ENCODE peak calls at places on chromosomes 16 and 17, in seven cellular contexts. Z, H, M, D, N, U and X are unnamed samples.

GRCh38 chr17:55717898-55718735 is 4.5 kb downstream of the TMEM100 start:
- DNase-seq in Z (peak; percentile 71), H (peak; percentile 72), M (peak; percentile 10), D (peak; percentile 85), N (no peak), U (peak; percentile 78), X (peak; percentile 24)

GRCh38 chr16:89052191-89052787 is 41.4 kb upstream of the ACSF3 start:
- DNase-seq in Z (peak; percentile 45), H (no peak), M (no peak), D (no peak), N (no peak), U (no peak), X (no peak)

GRCh38 chr17:64067642-64068041 is 47.2 kb upstream of the ICAM2 start:
- DNase-seq in Z (no peak), H (no peak), M (no peak), D (no peak), N (no peak), U (no peak), X (no peak)

GRCh38 chr17:32033223-32033622 is 26.0 kb downstream of the LRRC37B start:
- DNase-seq in Z (no peak), H (no peak), M (no peak), D (no peak), N (no peak), U (no peak), X (no peak)

GRCh38 chr16:426115-426905 is 861 bp downstream of the RAB11FIP3 start:
- DNase-seq in Z (peak; percentile 12), H (peak; percentile 10), M (peak; percentile 53), D (peak; percentile 42), N (peak; percentile 38), U (peak; percentile 88), X (peak; percentile 54)

GRCh38 chr16:84607694-84608093 is 10.2 kb downstream of the COTL1 start:
- DNase-seq in Z (peak; percentile 85), H (no peak), M (peak; percentile 73), D (no peak), N (no peak), U (peak; percentile 56), X (peak; percentile 74)

GRCh38 chr17:80259642-80260535 is 763 bp upstream of the RNF213 start:
- DNase-seq in Z (peak; percentile 78), H (peak; percentile 83), M (peak; percentile 95), D (peak; percentile 92), N (peak; percentile 80), U (peak; percentile 75), X (peak; percentile 96)

GRCh38 chr16:88537864-88538263 is 32.3 kb upstream of the ZC3H18 start:
- DNase-seq in Z (no peak), H (no peak), M (no peak), D (no peak), N (no peak), U (no peak), X (no peak)

GRCh38 chr17:82835766-82836512 is 3.9 kb downstream of the ZNF750 start:
- DNase-seq in Z (no peak), H (no peak), M (no peak), D (no peak), N (no peak), U (no peak), X (no peak)

GRCh38 chr17:65172511-65173136 is 35.5 kb downstream of the RGS9 start:
- DNase-seq in Z (no peak), H (no peak), M (no peak), D (no peak), N (no peak), U (no peak), X (no peak)

GRCh38 chr17:79520134-79520892 is 90.5 kb downstream of the RBFOX3 start:
- DNase-seq in Z (no peak), H (no peak), M (no peak), D (no peak), N (no peak), U (no peak), X (no peak)

GRCh38 chr17:63537001-63537400 is 13.3 kb upstream of the DCAF7 start:
- DNase-seq in Z (no peak), H (no peak), M (no peak), D (no peak), N (no peak), U (no peak), X (no peak)

GRCh38 chr16:84450176-84450865 is 54.1 kb downstream of the MEAK7 start:
- DNase-seq in Z (no peak), H (no peak), M (no peak), D (no peak), N (no peak), U (no peak), X (no peak)

GRCh38 chr17:72683506-72684404 is 408.7 kb downstream of the SLC39A11 start:
- DNase-seq in Z (peak; percentile 91), H (no peak), M (no peak), D (no peak), N (no peak), U (peak; percentile 38), X (no peak)

GRCh38 chr16:4385066-4385788 is 13.6 kb downstream of the VASN start:
- DNase-seq in Z (no peak), H (no peak), M (no peak), D (no peak), N (no peak), U (no peak), X (no peak)

GRCh38 chr16:54847207-54847606 is 83.5 kb upstream of the IRX5 start:
- DNase-seq in Z (no peak), H (no peak), M (no peak), D (no peak), N (no peak), U (no peak), X (no peak)

GRCh38 chr17:47131761-47132160 is 57.3 kb downstream of the CDC27 start:
- DNase-seq in Z (no peak), H (no peak), M (no peak), D (no peak), N (no peak), U (no peak), X (no peak)

GRCh38 chr16:2147378-2147777 is 1.0 kb upstream of the RAB26 start:
- DNase-seq in Z (no peak), H (no peak), M (no peak), D (no peak), N (no peak), U (no peak), X (no peak)

GRCh38 chr16:2147981-2148671 is at the start of gene RAB26:
- DNase-seq in Z (peak; percentile 81), H (peak; percentile 67), M (peak; percentile 76), D (peak; percentile 92), N (no peak), U (peak; percentile 96), X (peak; percentile 76)

GRCh38 chr16:2149630-2150417 is 1.4 kb downstream of the RAB26 start:
- DNase-seq in Z (peak; percentile 65), H (peak; percentile 18), M (no peak), D (peak; percentile 38), N (peak; percentile 62), U (no peak), X (no peak)

GRCh38 chr16:2150418-2151187 is 2.2 kb downstream of the RAB26 start:
- DNase-seq in Z (peak; percentile 73), H (no peak), M (no peak), D (peak; percentile 44), N (peak; percentile 68), U (peak; percentile 80), X (no peak)

GRCh38 chr16:2148714-2149629 is 547 bp downstream of the RAB26 start:
- DNase-seq in Z (peak; percentile 46), H (peak; percentile 42), M (no peak), D (peak; percentile 56), N (peak; percentile 48), U (peak; percentile 64), X (peak; percentile 64)
- TF ChIP-seq CTCF in Z (no peak), H (peak; percentile 12), M (peak; percentile 17), D (no peak), N (no peak), U (no peak), X (no peak)

GRCh38 chr16:65601781-65602180 is 479.9 kb upstream of the CDH11 start:
- DNase-seq in Z (no peak), H (no peak), M (no peak), D (no peak), N (no peak), U (no peak), X (no peak)

GRCh38 chr16:65604771-65605170 is 482.9 kb upstream of the CDH11 start:
- DNase-seq in Z (no peak), H (no peak), M (no peak), D (no peak), N (no peak), U (no peak), X (no peak)

GRCh38 chr16:65598626-65599025 is 476.8 kb upstream of the CDH11 start:
- DNase-seq in Z (no peak), H (no peak), M (no peak), D (peak; percentile 86), N (no peak), U (no peak), X (no peak)

GRCh38 chr16:65600046-65600445 is 478.2 kb upstream of the CDH11 start:
- DNase-seq in Z (no peak), H (no peak), M (no peak), D (peak; percentile 79), N (no peak), U (no peak), X (no peak)

DNA sequence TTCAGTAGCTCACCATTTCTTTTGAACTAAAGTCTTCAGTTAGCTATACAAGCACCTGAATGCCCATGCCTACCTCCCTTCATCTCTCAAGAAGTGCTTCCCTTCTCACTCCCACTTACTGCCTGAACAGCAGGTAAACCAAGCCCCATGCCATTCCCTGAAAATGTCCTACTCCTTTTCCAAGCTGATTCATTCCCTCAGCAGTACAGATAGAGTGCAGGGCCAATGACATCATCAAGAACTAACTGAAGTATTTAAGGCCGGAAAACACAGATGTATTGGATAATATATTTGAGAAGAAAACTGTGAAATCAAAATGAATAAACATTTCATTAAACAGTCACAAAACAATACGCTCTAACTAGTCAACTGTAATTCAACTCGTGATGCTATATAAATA is 478.8 kb upstream of the CDH11 start:
- DNase-seq in Z (no peak), H (no peak), M (no peak), D (peak; percentile 9), N (no peak), U (no peak), X (no peak)
- TF ChIP-seq CTCF in Z (no peak), H (no peak), M (no peak), D (no peak), N (no peak), U (no peak), X (no peak)

GRCh38 chr16:49442805-49443204 is 69.2 kb downstream of the C16orf78 start:
- DNase-seq in Z (no peak), H (no peak), M (no peak), D (no peak), N (no peak), U (no peak), X (no peak)

GRCh38 chr16:49440156-49441065 is 66.8 kb downstream of the C16orf78 start:
- DNase-seq in Z (no peak), H (peak; percentile 27), M (no peak), D (peak; percentile 33), N (no peak), U (no peak), X (no peak)

GRCh38 chr16:49443576-49443975 is 70.0 kb downstream of the C16orf78 start:
- DNase-seq in Z (no peak), H (no peak), M (no peak), D (no peak), N (no peak), U (no peak), X (no peak)

GRCh38 chr16:49439676-49440075 is 66.1 kb downstream of the C16orf78 start:
- DNase-seq in Z (no peak), H (no peak), M (no peak), D (no peak), N (no peak), U (no peak), X (no peak)

GRCh38 chr16:49441366-49441780 is 67.8 kb downstream of the C16orf78 start:
- DNase-seq in Z (peak; percentile 36), H (peak; percentile 94), M (peak; percentile 79), D (peak; percentile 49), N (peak; percentile 84), U (peak; percentile 33), X (peak; percentile 78)
- TF ChIP-seq CTCF in Z (no peak), H (peak; percentile 73), M (peak; percentile 51), D (peak; percentile 35), N (peak; percentile 69), U (no peak), X (peak; percentile 22)

GRCh38 chr16:70697601-70698170 is 11.8 kb upstream of the MTSS2 start:
- DNase-seq in Z (peak; percentile 80), H (no peak), M (no peak), D (no peak), N (no peak), U (no peak), X (no peak)
- TF ChIP-seq CTCF in Z (no peak), H (no peak), M (no peak), D (no peak), N (no peak), U (no peak), X (no peak)